ENCODE peak calls at places on chromosomes 12 and 14, in six cellular contexts. Y, N, S, O, P and X are unnamed samples.

GRCh38 chr12:25924535-25925001 is 33.9 kb upstream of the RASSF8 start:
- DNase-seq in P (no peak), S (no peak), N (no peak), O (no peak), Y (no peak), X (no peak)

GRCh38 chr14:89011327-89011726 is 186.9 kb downstream of the TTC8 start:
- DNase-seq in Y (no peak), O (no peak), N (no peak), S (no peak), P (no peak), X (no peak)

GRCh38 chr12:120126635-120127005 is 10.1 kb upstream of the RAB35 start:
- DNase-seq in O (peak; percentile 80), P (no peak), S (no peak), Y (no peak), N (no peak), X (no peak)

GRCh38 chr14:74360163-74360562 is 11.9 kb downstream of the VRTN start:
- DNase-seq in S (no peak), Y (no peak), N (no peak), P (no peak), O (no peak), X (no peak)

GRCh38 chr12:114440450-114441383 is 34.8 kb upstream of the TBX5 start:
- DNase-seq in O (no peak), S (no peak), P (no peak), Y (no peak), N (no peak), X (no peak)

GRCh38 chr14:60867503-60868172 is 113.2 kb downstream of the TRMT5 start:
- DNase-seq in Y (no peak), O (no peak), S (no peak), N (no peak), P (no peak), X (no peak)

GRCh38 chr12:116604151-116604550 is 45.0 kb downstream of the MAP1LC3B2 start:
- DNase-seq in S (no peak), N (no peak), Y (no peak), P (no peak), O (no peak), X (no peak)

GRCh38 chr12:104414581-104415305 is 42.0 kb upstream of the CHST11 start:
- DNase-seq in Y (no peak), P (no peak), S (peak; percentile 78), O (no peak), N (no peak), X (no peak)

GRCh38 chr12:685388-685787 is 22.1 kb upstream of the NINJ2 start:
- DNase-seq in P (no peak), N (no peak), O (no peak), S (no peak), Y (peak; percentile 88), X (no peak)

GRCh38 chr12:118714051-118714460 is 267.3 kb upstream of the SRRM4 start:
- DNase-seq in O (peak; percentile 28), S (peak; percentile 10), P (peak; percentile 61), Y (peak; percentile 11), N (peak; percentile 53), X (peak; percentile 66)

GRCh38 chr12:94204647-94205247 is 56.4 kb downstream of the PLXNC1 start:
- DNase-seq in O (no peak), P (peak; percentile 28), S (no peak), Y (peak; percentile 45), N (no peak), X (no peak)

GRCh38 chr12:102479099-102479887 is 1.1 kb downstream of the IGF1 start:
- DNase-seq in N (no peak), P (peak; percentile 37), Y (peak; percentile 62), S (no peak), O (no peak), X (no peak)

GRCh38 chr14:48536318-48536717 is 860.9 kb upstream of the MDGA2 start:
- DNase-seq in O (no peak), Y (no peak), S (peak; percentile 19), P (no peak), N (peak; percentile 4), X (peak; percentile 0)

GRCh38 chr14:72906316-72906715 is 12.4 kb upstream of the DPF3 start:
- DNase-seq in N (no peak), O (no peak), Y (no peak), P (no peak), S (no peak), X (no peak)

GRCh38 chr14:79581912-79582576 is 629.3 kb downstream of the DIO2 start:
- DNase-seq in Y (no peak), P (no peak), O (no peak), N (no peak), S (no peak), X (no peak)

GRCh38 chr14:79584679-79585078 is 626.6 kb downstream of the DIO2 start:
- DNase-seq in P (no peak), N (no peak), Y (no peak), O (no peak), S (no peak), X (no peak)

GRCh38 chr14:79585845-79586244 is 625.5 kb downstream of the DIO2 start:
- DNase-seq in P (no peak), Y (no peak), O (no peak), N (no peak), S (no peak), X (no peak)

GRCh38 chr14:79586401-79586800 is 624.9 kb downstream of the DIO2 start:
- DNase-seq in O (no peak), N (no peak), S (no peak), P (no peak), Y (no peak), X (no peak)

GRCh38 chr14:79583738-79584405 is 627.4 kb downstream of the DIO2 start:
- DNase-seq in N (no peak), Y (no peak), O (no peak), S (no peak), P (no peak), X (no peak)
- TF ChIP-seq GABPA in N (no peak), Y (no peak), O (no peak), S (no peak), P (no peak), X (no peak)

GRCh38 chr12:68159681-68160304 is at the start of gene IFNG:
- DNase-seq in S (no peak), O (no peak), N (no peak), Y (peak; percentile 27), P (no peak), X (no peak)

GRCh38 chr12:68154768-68155167 is 4.8 kb downstream of the IFNG start:
- DNase-seq in N (no peak), S (no peak), P (no peak), O (no peak), Y (no peak), X (no peak)

GRCh38 chr12:68157295-68157871 is 2.2 kb downstream of the IFNG start:
- DNase-seq in Y (no peak), O (no peak), S (no peak), N (no peak), P (no peak), X (no peak)

GRCh38 chr12:68162374-68162773 is 2.8 kb upstream of the IFNG start:
- DNase-seq in N (no peak), Y (no peak), O (no peak), P (no peak), S (no peak), X (no peak)

DNA sequence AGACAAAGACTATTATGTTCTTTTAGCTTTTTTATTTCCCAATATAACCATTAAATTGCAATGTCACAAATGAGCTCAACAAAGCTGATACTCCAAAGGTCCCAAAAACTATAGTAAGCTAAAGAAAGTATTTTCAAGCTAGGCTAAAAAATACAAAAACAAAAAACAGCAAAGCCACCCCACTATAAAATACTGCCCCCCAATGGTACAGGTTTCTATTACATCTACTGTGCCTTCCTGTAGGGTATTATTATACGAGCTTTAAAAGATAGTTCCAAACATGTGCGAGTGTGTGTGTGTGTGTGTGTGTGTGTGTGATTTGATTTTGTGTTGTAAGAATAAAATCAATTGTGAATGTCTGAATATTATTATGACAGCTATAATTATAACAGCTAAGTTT is 1.1 kb downstream of the IFNG start:
- DNase-seq in O (peak; percentile 13), P (peak; percentile 40), S (no peak), Y (no peak), N (no peak), X (no peak)
- TF ChIP-seq GABPA in O (no peak), P (no peak), S (no peak), Y (no peak), N (no peak), X (no peak)

GRCh38 chr12:9740109-9740750 is 7.3 kb upstream of the CLECL1 start:
- DNase-seq in N (no peak), Y (no peak), S (no peak), O (no peak), P (peak; percentile 66), X (no peak)

GRCh38 chr12:9736931-9737705 is 4.2 kb upstream of the CLECL1 start:
- DNase-seq in N (no peak), P (no peak), O (peak; percentile 44), Y (no peak), S (no peak), X (no peak)

GRCh38 chr12:9742665-9743064 is 9.8 kb upstream of the CLECL1 start:
- DNase-seq in S (no peak), N (no peak), Y (no peak), P (no peak), O (no peak), X (no peak)

GRCh38 chr12:9745191-9745590 is 12.3 kb upstream of the CLECL1 start:
- DNase-seq in Y (no peak), P (no peak), O (no peak), S (no peak), N (no peak), X (no peak)

GRCh38 chr12:9741726-9742125 is 8.8 kb upstream of the CLECL1 start:
- DNase-seq in Y (peak; percentile 89), N (no peak), S (no peak), O (no peak), P (no peak), X (no peak)
- TF ChIP-seq GABPA in Y (peak; percentile 70), N (no peak), S (no peak), O (no peak), P (no peak), X (no peak)

DNA sequence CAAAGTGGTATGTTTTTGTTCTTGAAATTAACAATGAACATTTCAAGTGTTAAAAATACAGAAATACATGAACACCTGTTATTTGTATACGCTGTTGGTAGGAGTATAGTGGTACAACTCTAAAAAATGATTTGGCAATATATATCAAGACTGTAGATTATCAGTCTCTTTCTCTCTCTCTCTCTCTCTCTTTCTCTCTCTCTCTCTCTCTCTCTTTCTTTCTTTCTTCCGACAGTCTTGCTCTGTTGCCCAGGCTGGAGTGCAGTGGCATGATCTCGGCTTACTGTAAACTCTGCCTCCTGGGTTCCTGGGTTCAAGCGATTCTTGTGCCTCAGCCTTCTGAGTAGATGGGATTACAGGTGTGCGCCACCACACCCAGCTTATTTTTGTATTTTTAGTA is 12.6 kb downstream of the HEBP1 start:
- DNase-seq in P (no peak), N (no peak), O (no peak), S (no peak), Y (no peak), X (no peak)
- TF ChIP-seq GABPA in P (no peak), N (no peak), O (no peak), S (no peak), Y (no peak), X (no peak)

DNA sequence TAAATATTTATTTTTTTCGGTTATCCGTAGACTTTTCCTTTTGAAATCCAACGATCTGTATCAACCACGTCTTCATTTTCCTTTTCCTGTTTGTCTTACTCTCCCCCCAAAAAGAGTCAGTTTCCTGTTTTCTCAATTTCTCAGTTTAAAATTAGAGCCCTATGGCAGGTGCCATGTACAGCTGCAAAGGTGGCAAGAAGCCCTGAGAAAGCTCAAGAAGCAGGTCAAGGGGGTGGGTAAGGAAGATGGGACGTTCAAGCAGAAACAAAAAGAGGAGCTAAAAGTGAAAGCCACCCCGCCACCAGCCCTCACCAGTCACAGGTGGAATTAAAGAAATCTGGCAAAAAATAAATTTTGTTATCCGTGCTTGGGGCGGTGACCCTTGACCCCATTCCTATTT is 26.7 kb downstream of the SLC35E3 start:
- DNase-seq in Y (peak; percentile 20), N (no peak), O (no peak), S (no peak), P (no peak), X (no peak)
- TF ChIP-seq GABPA in Y (no peak), N (no peak), O (no peak), S (no peak), P (no peak), X (no peak)